ENCODE peak calls at places on chromosomes 3 and 15, in five cellular contexts. A, R, G, X and S are unnamed samples.

GRCh38 chr3:169668957-169669681 is 5.6 kb upstream of the MECOM start:
- DNase-seq in X (peak; percentile 82), R (no peak), A (peak; percentile 51), G (peak; percentile 57), S (peak; percentile 80)

GRCh38 chr3:23623841-23624240 is 181.9 kb upstream of the UBE2E1 start:
- DNase-seq in R (no peak), X (no peak), G (no peak), A (no peak), S (no peak)

GRCh38 chr3:172082269-172082668 is 42.9 kb downstream of the FNDC3B start:
- DNase-seq in G (peak; percentile 59), X (no peak), A (no peak), R (no peak), S (no peak)

GRCh38 chr3:188339410-188340295 is 185.7 kb downstream of the LPP start:
- DNase-seq in G (no peak), A (no peak), X (no peak), R (no peak), S (no peak)

GRCh38 chr15:57537072-57537471 is 54.6 kb upstream of the MYZAP start:
- DNase-seq in G (no peak), A (peak; percentile 91), R (no peak), X (no peak), S (peak; percentile 83)

GRCh38 chr3:71599416-71599815 is 15.9 kb upstream of the FOXP1 start:
- DNase-seq in A (no peak), R (no peak), X (no peak), G (no peak), S (no peak)

GRCh38 chr3:140122183-140122582 is 187.2 kb downstream of the CLSTN2 start:
- DNase-seq in G (no peak), R (no peak), A (no peak), X (no peak), S (no peak)

GRCh38 chr3:127747751-127748521 is 74.4 kb downstream of the MGLL start:
- DNase-seq in X (peak; percentile 72), G (peak; percentile 72), A (no peak), R (peak; percentile 97), S (no peak)

GRCh38 chr3:59559721-59560514 is 510.1 kb upstream of the CFAP20DC start:
- DNase-seq in R (peak; percentile 92), A (no peak), X (no peak), G (no peak), S (no peak)
- TF ChIP-seq CTCF in R (no peak), A (no peak), X (no peak), G (no peak), S (no peak)

GRCh38 chr15:77647961-77648360 is 15.2 kb upstream of the LINGO1 start:
- DNase-seq in X (no peak), G (no peak), A (no peak), R (no peak), S (no peak)

GRCh38 chr15:77649019-77649418 is 16.3 kb upstream of the LINGO1 start:
- DNase-seq in G (no peak), R (no peak), A (no peak), X (no peak), S (no peak)

GRCh38 chr15:77650285-77650684 is 17.6 kb upstream of the LINGO1 start:
- DNase-seq in R (no peak), G (no peak), A (no peak), X (no peak), S (peak; percentile 73)

GRCh38 chr15:77646104-77646694 is 13.5 kb upstream of the LINGO1 start:
- DNase-seq in A (no peak), R (no peak), X (no peak), G (no peak), S (no peak)

GRCh38 chr15:77649610-77650009 is 16.9 kb upstream of the LINGO1 start:
- DNase-seq in X (no peak), R (no peak), A (no peak), G (no peak), S (no peak)
- H3K4me3 ChIP-seq in X (no peak overlapping the region), R (no peak overlapping the region), A (no peak overlapping the region), G (no peak overlapping the region), S (no peak overlapping the region)

DNA sequence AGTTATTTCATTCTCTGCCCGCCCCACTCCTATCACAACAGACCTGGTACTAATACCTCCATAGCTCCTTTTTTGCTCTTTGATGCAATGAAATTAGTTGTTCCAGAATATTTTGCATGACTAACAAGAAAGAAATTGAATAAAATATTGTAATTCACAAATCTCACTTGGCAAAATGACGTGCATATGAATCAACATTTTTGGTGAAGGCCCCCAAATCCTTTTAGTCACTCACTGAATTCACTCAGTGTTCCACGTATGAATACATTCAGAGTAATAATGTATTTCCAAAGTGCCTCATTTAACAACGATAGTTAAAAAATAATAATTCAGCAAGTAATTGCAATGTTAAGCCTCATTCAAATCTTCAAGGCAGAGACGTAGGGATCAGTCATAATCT is 148.6 kb upstream of the STRIT1 start:
- DNase-seq in R (no peak), G (no peak), X (no peak), A (no peak), S (no peak)
- TF ChIP-seq CTCF in R (no peak), G (no peak), X (no peak), A (no peak), S (no peak)

DNA sequence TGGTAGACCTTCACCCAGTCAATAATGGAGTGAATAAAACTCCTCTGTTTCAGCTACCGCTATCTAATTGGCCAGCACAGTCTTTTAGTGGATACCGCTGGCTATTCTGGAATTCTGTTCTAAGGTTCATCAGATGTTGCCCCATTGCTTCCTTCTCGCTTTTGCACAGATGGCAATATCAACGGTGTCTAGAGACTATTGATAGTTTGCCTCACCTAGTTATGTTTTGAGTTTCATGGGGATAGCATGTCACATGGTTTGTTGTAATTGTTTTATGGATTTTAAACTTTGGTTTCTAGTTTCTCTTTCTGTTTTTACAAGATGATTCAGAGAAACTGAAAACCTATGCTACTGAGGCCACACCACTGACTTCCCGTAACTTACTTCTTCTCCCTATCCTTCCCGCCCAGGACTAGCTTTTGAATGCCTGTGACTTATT is 2.0 kb downstream of the XRN1 start:
- DNase-seq in X (no peak), R (no peak), A (no peak), G (no peak), S (no peak)
- H3K4me3 ChIP-seq in X (no peak overlapping the region), R (peak overlapping the region; percentile 96), A (no peak overlapping the region), G (no peak overlapping the region), S (peak overlapping the region; percentile 100)

DNA sequence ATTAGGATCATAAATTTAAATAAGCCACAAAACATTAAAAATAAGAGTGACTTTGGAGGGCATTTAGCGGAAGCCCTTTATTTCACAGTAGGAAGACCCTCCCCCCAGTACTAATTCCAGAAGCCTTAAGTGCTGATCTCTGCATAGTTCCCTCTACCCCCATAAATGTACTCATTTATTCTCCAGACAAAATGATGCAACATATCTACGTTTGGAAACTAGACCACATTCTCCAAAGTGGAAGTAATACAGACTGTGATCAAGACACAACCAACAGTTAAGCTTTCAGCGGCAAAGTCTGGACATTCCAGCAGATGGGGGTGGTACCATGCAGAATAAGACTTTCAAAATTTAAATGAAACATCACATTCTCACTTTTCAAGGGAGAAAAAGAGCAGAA is 44.8 kb upstream of the RPS17 start:
- DNase-seq in A (no peak), G (no peak), X (no peak), R (no peak), S (no peak)
- TF ChIP-seq CTCF in A (no peak), G (peak; percentile 9), X (no peak), R (peak; percentile 26), S (no peak)

DNA sequence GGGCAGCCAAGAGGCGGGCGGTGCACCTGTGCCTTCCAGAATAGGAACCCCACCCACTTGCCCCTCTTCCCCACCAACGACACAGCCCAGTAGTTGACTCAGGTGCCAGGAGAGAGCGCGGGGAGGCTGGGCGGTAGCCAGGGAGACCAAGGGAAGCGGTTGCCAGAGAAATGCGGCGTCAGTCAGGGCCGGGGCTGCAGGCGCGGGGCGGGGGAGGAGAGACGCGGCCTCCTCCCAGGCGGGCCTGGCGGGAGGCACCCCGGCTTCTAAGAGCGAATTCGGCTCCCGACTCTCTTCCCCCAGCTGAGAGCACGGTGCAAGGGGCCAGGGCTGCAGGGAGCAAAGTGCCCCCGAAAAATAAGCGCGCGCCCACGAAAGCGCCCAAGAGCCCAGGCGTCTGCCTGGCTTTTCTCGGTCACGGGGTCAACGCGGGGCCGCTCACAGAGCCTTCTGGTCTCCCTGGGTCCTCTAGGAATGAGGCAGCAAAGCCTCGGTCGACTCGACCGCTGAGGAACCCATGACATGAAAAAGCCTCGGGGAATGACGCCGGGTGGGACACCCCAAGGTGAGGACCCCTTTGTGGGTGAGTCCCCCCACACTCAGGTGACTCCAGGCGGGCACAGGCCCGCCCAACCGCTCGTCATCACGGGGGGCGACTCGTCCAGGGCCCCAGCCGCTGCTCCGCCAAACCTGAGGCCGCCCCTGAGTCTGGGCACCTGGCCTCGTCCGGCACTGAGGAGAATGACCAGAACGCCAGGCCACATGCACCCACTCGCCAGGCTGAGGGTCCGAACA is 716 bp downstream of the CPEB1 start:
- DNase-seq in X (no peak), R (no peak), G (no peak), A (peak; percentile 56), S (no peak)
- H3K4me3 ChIP-seq in X (peak overlapping the region; percentile 62), R (peak overlapping the region; percentile 50), G (peak overlapping the region; percentile 66), A (peak overlapping the region; percentile 31), S (no peak overlapping the region)

GRCh38 chr3:133444071-133444774 is 44.4 kb downstream of the BFSP2 start:
- DNase-seq in A (no peak), X (no peak), G (no peak), R (no peak), S (no peak)
- TF ChIP-seq CTCF in A (no peak), X (no peak), G (no peak), R (no peak), S (peak; percentile 15)

GRCh38 chr15:92159906-92160841 is 233.5 kb upstream of the ST8SIA2 start:
- DNase-seq in R (no peak), G (no peak), A (no peak), X (no peak), S (no peak)

GRCh38 chr15:92155941-92156340 is 237.7 kb upstream of the ST8SIA2 start:
- DNase-seq in X (no peak), R (no peak), A (no peak), G (no peak), S (no peak)

GRCh38 chr15:92159481-92159880 is 234.2 kb upstream of the ST8SIA2 start:
- DNase-seq in A (no peak), X (no peak), G (no peak), R (no peak), S (no peak)

GRCh38 chr15:92157666-92158298 is 235.9 kb upstream of the ST8SIA2 start:
- DNase-seq in X (no peak), R (no peak), G (no peak), A (no peak), S (no peak)

DNA sequence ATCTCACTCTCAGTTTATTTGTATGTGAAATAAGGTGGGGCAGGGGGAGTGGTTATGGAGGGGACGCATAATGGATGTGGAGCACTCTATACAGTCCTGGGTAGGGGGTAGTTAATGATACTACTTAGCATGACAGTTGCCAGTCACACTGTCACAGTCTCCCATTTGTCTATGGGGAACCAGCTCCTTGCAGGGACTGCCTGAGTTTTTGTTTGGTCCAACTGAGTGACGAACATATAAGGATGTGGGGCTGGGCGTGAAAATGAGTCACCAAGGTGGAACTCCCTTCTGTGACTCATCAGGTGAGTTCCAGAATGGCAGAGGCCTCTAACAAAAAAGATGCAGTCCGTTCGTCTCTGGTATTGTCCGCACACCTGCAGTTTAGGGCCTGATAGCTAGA is 235.3 kb upstream of the ST8SIA2 start:
- DNase-seq in G (no peak), A (no peak), R (no peak), X (no peak), S (no peak)
- H3K4me3 ChIP-seq in G (no peak overlapping the region), A (no peak overlapping the region), R (no peak overlapping the region), X (no peak overlapping the region), S (no peak overlapping the region)

GRCh38 chr3:191065183-191065805 is 133.7 kb upstream of the OSTN start:
- DNase-seq in G (no peak), R (no peak), A (no peak), X (no peak), S (no peak)
- TF ChIP-seq CTCF in G (no peak), R (peak; percentile 8), A (no peak), X (no peak), S (no peak)